ENCODE peak calls at places on chromosomes 16 and 17, in four cellular contexts. O, J, A and Y are unnamed samples.
A peak's percentile ranks its signal among the peaks of the same experiment; 100 is the strongest.

GRCh38 chr16:75566889-75567255 is 693 bp downstream of the GABARAPL2 start:
- DNase-seq in O (peak; percentile 33), J (peak; percentile 54), A (no peak), Y (no peak)

GRCh38 chr16:77807-78443 is at the start of gene MPG:
- DNase-seq in O (peak; percentile 75), J (peak; percentile 99), A (no peak), Y (peak; percentile 60)

GRCh38 chr16:75264999-75265910 is 13.8 kb upstream of the BCAR1 start:
- DNase-seq in O (no peak), J (no peak), A (no peak), Y (no peak)

GRCh38 chr17:15981208-15981607 is 18.3 kb downstream of the ZSWIM7 start:
- DNase-seq in O (no peak), J (no peak), A (peak; percentile 55), Y (no peak)

GRCh38 chr17:42608692-42609181 is 437 bp downstream of the RETREG3 start:
- DNase-seq in O (no peak), J (no peak), A (no peak), Y (no peak)

GRCh38 chr16:80751167-80751566 is 53.2 kb downstream of the CDYL2 start:
- DNase-seq in O (no peak), J (no peak), A (no peak), Y (no peak)

GRCh38 chr16:20866161-20866772 is 33.9 kb downstream of the DCUN1D3 start:
- DNase-seq in O (no peak), J (peak; percentile 70), A (no peak), Y (peak; percentile 55)

GRCh38 chr17:8376302-8377067 is at the start of gene KRABD2:
- DNase-seq in O (peak; percentile 94), J (peak; percentile 87), A (peak; percentile 38), Y (peak; percentile 87)

GRCh38 chr17:43020789-43021738 is 1.1 kb downstream of the VAT1 start:
- DNase-seq in O (peak; percentile 64), J (peak; percentile 89), A (no peak), Y (peak; percentile 63)

GRCh38 chr17:20941872-20942271 is 100.9 kb downstream of the USP22 start:
- DNase-seq in O (no peak), J (no peak), A (no peak), Y (no peak)

GRCh38 chr17:39573447-39574298 is 34.0 kb downstream of the NEUROD2 start:
- DNase-seq in O (peak; percentile 70), J (peak; percentile 73), A (no peak), Y (peak; percentile 20)

GRCh38 chr16:67415872-67416793 is at the start of gene ZDHHC1:
- DNase-seq in O (peak; percentile 83), J (peak; percentile 55), A (no peak), Y (no peak)

GRCh38 chr16:87409153-87409552 is 17.0 kb downstream of the MAP1LC3B start:
- DNase-seq in O (no peak), J (no peak), A (no peak), Y (no peak)

GRCh38 chr16:29318037-29318436 is 88.5 kb downstream of the NPIPB11 start:
- DNase-seq in O (no peak), J (no peak), A (no peak), Y (no peak)

GRCh38 chr17:27473748-27474609 is 17.7 kb downstream of the KSR1 start:
- DNase-seq in O (no peak), J (peak; percentile 91), A (peak; percentile 97), Y (no peak)

GRCh38 chr17:74892013-74892841 is 1.2 kb downstream of the FADS6 start:
- DNase-seq in O (no peak), J (no peak), A (no peak), Y (no peak)

GRCh38 chr17:57499648-57500049 is 243.3 kb downstream of the MSI2 start:
- DNase-seq in O (no peak), J (peak; percentile 31), A (no peak), Y (peak; percentile 15)

GRCh38 chr17:5686246-5686645 is 101.9 kb upstream of the NLRP1 start:
- DNase-seq in O (no peak), J (no peak), A (no peak), Y (no peak)

GRCh38 chr17:63571632-63572310 is 21.5 kb downstream of the DCAF7 start:
- DNase-seq in O (no peak), J (peak; percentile 46), A (no peak), Y (peak; percentile 16)

GRCh38 chr17:64107517-64108235 is 22.3 kb downstream of the ERN1 start:
- DNase-seq in O (no peak), J (no peak), A (no peak), Y (peak; percentile 35)

GRCh38 chr17:34503804-34504203 is 75.6 kb upstream of the TMEM132E start:
- DNase-seq in O (no peak), J (no peak), A (no peak), Y (no peak)

DNA sequence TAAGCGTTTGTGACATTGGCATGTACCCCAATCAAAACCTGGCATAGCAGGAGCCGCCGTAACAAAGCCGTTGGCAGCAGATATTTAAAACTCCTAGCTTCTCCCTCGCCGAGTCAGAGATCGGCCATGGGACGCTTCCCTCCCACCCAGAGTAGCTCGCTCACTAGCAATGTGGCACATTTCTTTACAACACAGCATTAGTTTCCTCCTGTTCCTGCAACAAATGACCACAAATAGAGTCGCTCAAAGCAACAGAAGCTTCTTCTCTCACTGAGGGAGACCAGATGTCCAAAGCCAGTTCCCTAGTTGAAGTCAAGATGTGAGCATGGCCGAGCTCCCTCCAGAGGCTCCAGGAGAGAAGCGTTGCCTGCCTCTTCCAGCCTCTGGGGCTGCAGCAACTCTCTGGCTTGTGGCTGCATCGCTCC is 106.7 kb downstream of the RBFOX3 start:
- DNase-seq in O (no peak), J (no peak), A (no peak), Y (no peak)
- TF ChIP-seq CBFB in O (no peak), J (no peak), A (no peak), Y (no peak)

DNA sequence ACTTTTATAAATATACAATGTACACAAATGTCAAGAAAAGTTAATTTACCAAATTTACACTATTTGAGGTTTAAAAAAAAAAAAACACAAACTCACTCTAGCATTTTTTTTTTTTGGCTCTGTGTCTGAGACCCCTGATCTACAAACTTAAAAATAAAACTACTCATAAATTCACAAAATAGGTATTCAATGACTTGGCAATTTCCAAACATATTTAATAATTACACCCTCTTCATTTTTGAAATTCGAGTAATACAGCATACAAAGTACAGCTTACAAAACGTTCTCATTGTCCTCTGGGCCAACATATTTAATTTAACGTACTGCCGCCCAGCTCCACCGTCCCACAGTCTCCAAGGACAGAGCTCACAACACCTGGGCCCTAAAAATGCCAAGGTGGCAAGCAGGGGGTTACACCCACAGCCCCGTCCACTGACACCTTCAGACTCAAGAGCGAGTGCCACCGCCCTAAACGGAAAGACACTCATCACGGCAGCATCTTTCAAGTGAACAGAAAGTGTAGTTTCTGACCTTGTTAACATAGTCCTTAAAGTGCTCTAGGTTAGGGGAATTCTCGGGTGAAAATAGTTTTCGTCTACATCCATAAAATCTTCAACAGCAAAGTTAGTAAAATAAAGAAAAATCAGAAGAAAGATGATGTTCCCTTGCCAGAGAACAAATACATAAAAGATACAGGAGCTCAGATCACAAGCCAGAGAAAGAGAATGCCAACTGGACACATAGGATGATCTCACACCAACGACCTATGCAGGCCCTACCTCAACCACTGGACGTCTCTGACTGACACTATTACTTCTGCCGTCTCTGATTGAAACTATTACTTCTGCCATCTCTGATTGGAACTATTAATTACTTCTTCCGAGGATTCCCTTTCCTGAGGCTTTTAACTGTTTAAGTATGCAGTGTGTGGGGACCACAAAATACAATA is 4.2 kb downstream of the ADCY9 start:
- DNase-seq in O (no peak), J (no peak), A (no peak), Y (peak; percentile 48)
- TF ChIP-seq CBFB in O (no peak), J (no peak), A (no peak), Y (no peak)

DNA sequence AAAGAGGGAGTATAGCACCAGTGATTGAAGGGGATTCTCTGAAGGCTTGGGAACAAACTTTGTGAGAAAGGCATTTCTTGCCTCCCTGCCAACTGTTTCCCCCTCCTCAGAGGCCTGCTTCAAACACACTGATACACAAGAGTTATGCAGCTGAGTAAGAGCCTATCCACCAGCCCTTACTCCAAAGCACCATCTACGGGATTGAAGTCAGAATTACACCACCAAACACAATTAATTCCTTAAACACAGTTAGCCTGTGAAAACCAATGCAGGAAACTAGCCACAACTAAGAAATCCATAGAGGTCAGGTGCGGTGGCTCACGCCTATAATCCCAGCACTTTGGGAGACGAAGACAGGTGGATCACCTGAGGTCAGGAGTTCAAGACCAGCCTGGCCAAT is 138.3 kb downstream of the SHCBP1 start:
- DNase-seq in O (no peak), J (peak; percentile 7), A (no peak), Y (peak; percentile 29)
- TF ChIP-seq CBFB in O (no peak), J (no peak), A (no peak), Y (no peak)

DNA sequence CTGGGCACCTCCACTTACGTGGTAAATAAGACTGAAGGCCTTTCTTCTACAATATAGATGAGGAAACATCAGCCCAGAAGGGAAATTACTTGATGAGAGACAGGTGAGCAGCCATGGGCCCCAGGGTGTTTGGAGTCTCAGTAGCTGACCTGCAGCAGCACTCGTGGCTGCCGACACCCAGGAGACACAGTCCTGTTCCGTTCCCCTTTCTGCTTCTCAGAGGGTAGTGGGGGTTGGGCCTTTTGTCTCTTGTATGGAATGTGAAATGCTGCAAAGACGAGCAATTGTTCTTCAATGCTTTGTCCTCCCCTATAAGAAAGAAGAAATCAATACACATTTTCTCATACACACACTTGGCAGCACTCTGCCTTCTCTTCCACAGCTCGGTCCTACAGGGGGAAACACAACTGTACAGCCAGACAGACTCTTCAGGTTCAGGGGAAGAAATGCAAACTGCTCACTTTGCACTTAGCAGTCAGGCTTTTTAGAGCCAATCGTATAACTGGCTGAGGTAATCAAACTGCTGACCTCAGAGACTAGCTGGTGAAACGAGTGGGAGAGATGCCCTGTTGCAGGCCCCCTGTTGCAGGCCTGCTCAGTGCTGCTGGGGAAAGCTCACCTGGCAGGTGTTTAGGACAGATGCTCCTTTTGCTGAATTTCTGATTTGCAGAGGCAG is 96.7 kb downstream of the AATF start:
- DNase-seq in O (no peak), J (no peak), A (no peak), Y (no peak)
- TF ChIP-seq CBFB in O (no peak), J (no peak), A (no peak), Y (no peak)